ENCODE peak calls at places on chromosomes 1 and 21, in ten cellular contexts. T, I, Y, U, P, C, Q, K, W and Z are unnamed samples.

GRCh38 chr1:3341236-3341994 is 113.0 kb upstream of the ARHGEF16 start:
- DNase-seq in U (no peak), P (no peak), Y (no peak), K (no peak), C (no peak), I (no peak), W (no peak), Q (no peak), T (no peak), Z (no peak)

GRCh38 chr1:24392982-24393645 is 20.5 kb downstream of the STPG1 start:
- DNase-seq in K (no peak), Y (no peak), P (no peak), U (no peak), C (no peak), T (no peak), Q (no peak), I (no peak), W (no peak), Z (no peak)

GRCh38 chr1:235946570-235946981 is 79.9 kb upstream of the LYST start:
- DNase-seq in K (no peak), U (no peak), T (no peak), Q (no peak), I (no peak), P (peak), Y (no peak), C (no peak), W (no peak), Z (peak)

GRCh38 chr1:3453891-3454810 is at the start of gene ARHGEF16:
- DNase-seq in K (peak), Q (peak), W (peak), T (no peak), I (no peak), Y (peak), P (peak), C (no peak), U (peak), Z (no peak)

GRCh38 chr1:212669102-212669501 is 30.5 kb downstream of the BATF3 start:
- DNase-seq in U (no peak), T (no peak), C (no peak), Y (no peak), Q (no peak), K (peak), P (peak), W (no peak), I (no peak), Z (no peak)

GRCh38 chr1:19484338-19484792 is 974 bp downstream of the CAPZB start:
- DNase-seq in Q (no peak), Y (no peak), W (peak), U (no peak), K (peak), I (no peak), T (no peak), P (no peak), C (no peak), Z (no peak)

GRCh38 chr21:43767980-43768867 is 7.9 kb downstream of the CSTB start:
- DNase-seq in Q (peak), U (peak), T (no peak), P (peak), W (peak), Y (no peak), C (peak), K (peak), I (no peak), Z (peak)

GRCh38 chr1:83929184-83929583 is 69.7 kb downstream of the TTLL7 start:
- DNase-seq in Y (no peak), T (no peak), P (peak), Q (no peak), U (no peak), C (no peak), W (no peak), K (no peak), I (no peak), Z (no peak)

GRCh38 chr1:117077267-117077666 is 17.1 kb downstream of the TTF2 start:
- DNase-seq in C (peak), W (no peak), Y (no peak), I (no peak), Q (no peak), P (peak), K (no peak), U (no peak), T (no peak), Z (peak)

GRCh38 chr1:162899422-162900168 is 38.6 kb upstream of the CCDC190 start:
- DNase-seq in Q (no peak), Y (no peak), T (no peak), U (no peak), K (no peak), C (peak), P (peak), W (no peak), I (peak), Z (peak)

GRCh38 chr1:179369751-179370341 is 4.1 kb downstream of the AXDND1 start:
- DNase-seq in K (peak), Y (peak), Q (no peak), W (peak), P (peak), C (no peak), T (peak), U (peak), I (peak), Z (no peak)

GRCh38 chr1:226123212-226123560 is 60.7 kb downstream of the H3-3A start:
- DNase-seq in Y (no peak), I (no peak), W (no peak), Q (no peak), U (no peak), T (no peak), C (no peak), P (no peak), K (no peak), Z (no peak)

GRCh38 chr1:27520651-27521050 is 30.7 kb upstream of the WASF2 start:
- DNase-seq in I (no peak), Y (no peak), W (no peak), K (no peak), C (no peak), T (no peak), P (no peak), Q (no peak), U (peak), Z (no peak)

GRCh38 chr21:17498586-17498985 is 14.3 kb upstream of the CXADR start:
- DNase-seq in Q (no peak), U (no peak), Y (peak), C (no peak), W (no peak), T (no peak), I (no peak), K (no peak), P (no peak), Z (no peak)

GRCh38 chr21:14690886-14691285 is 144.8 kb upstream of the SAMSN1 start:
- DNase-seq in W (no peak), T (no peak), Y (no peak), U (no peak), P (peak), Q (no peak), I (no peak), K (no peak), C (no peak), Z (no peak)

GRCh38 chr1:246569248-246570238 is 3.3 kb downstream of the CNST start:
- DNase-seq in Y (no peak), W (no peak), K (no peak), Q (no peak), P (peak), T (no peak), C (no peak), U (no peak), I (no peak), Z (no peak)

GRCh38 chr1:87399264-87399663 is 70.6 kb downstream of the LMO4 start:
- DNase-seq in W (no peak), Q (no peak), P (no peak), Y (no peak), K (no peak), I (peak), T (no peak), C (no peak), U (peak), Z (no peak)

GRCh38 chr1:11736746-11737639 is 1.1 kb downstream of the AGTRAP start:
- DNase-seq in W (peak), T (peak), Y (peak), I (no peak), K (peak), P (peak), Q (peak), C (peak), U (peak), Z (peak)

GRCh38 chr1:5297878-5298239 is 643.5 kb downstream of the AJAP1 start:
- DNase-seq in U (no peak), I (no peak), C (no peak), K (no peak), Y (no peak), P (no peak), W (no peak), T (peak), Q (no peak), Z (no peak)

GRCh38 chr1:75097686-75098085 is 36.5 kb upstream of the LHX8 start:
- DNase-seq in K (no peak), T (no peak), Y (no peak), I (peak), P (no peak), C (no peak), W (no peak), Q (no peak), U (no peak), Z (no peak)

GRCh38 chr1:72241397-72241796 is 40.9 kb downstream of the NEGR1 start:
- DNase-seq in K (no peak), Y (no peak), P (peak), C (peak), W (no peak), Q (no peak), U (no peak), T (no peak), I (no peak), Z (no peak)

GRCh38 chr1:43437031-43437973 is 16.4 kb downstream of the HYI start:
- DNase-seq in U (no peak), P (no peak), K (peak), C (no peak), Q (no peak), W (peak), Y (no peak), I (no peak), T (no peak), Z (no peak)

GRCh38 chr1:215887618-215888017 is 320.5 kb downstream of the KCTD3 start:
- DNase-seq in W (no peak), P (no peak), T (no peak), Q (no peak), K (no peak), Y (no peak), C (no peak), U (no peak), I (peak), Z (no peak)

GRCh38 chr1:90919190-90919719 is 102.6 kb downstream of the ZNF644 start:
- DNase-seq in U (peak), I (no peak), K (peak), T (no peak), P (no peak), Q (no peak), C (no peak), W (no peak), Y (no peak), Z (no peak)

GRCh38 chr1:1943834-1944570 is 24.9 kb upstream of the TMEM52 start:
- DNase-seq in U (peak), Y (peak), Q (no peak), K (peak), W (peak), C (no peak), P (peak), I (no peak), T (peak), Z (no peak)

GRCh38 chr1:203677771-203678170 is 51.1 kb downstream of the ATP2B4 start:
- DNase-seq in U (no peak), Y (no peak), Q (no peak), I (no peak), K (peak), W (no peak), T (no peak), P (no peak), C (no peak), Z (no peak)